ENCODE peak calls at places on chromosome 15, in four cellular contexts. Q is tibial nerve, N is HFFc6, U is fibroblast of pulmonary artery. Z is an unnamed sample.

GRCh38 chr15:73844356-73844755 is 29.0 kb upstream of the TBC1D21 start:
- DNase-seq in Q (no peak), N (no peak), U (peak; percentile 18), Z (no peak)

GRCh38 chr15:99098426-99098825 is 6.5 kb upstream of the SYNM start:
- DNase-seq in U (no peak), N (no peak), Q (no peak), Z (no peak)

GRCh38 chr15:90091156-90091931 is 10.9 kb downstream of the IDH2 start:
- DNase-seq in N (no peak), Q (no peak), U (no peak), Z (no peak)

GRCh38 chr15:89780601-89781000 is 4.5 kb downstream of the MESP2 start:
- DNase-seq in N (no peak), U (no peak), Q (no peak), Z (no peak)

GRCh38 chr15:83845230-83845629 is 191.3 kb downstream of the ADAMTSL3 start:
- DNase-seq in U (peak; percentile 96), Q (peak; percentile 57), N (no peak), Z (no peak)

GRCh38 chr15:75928680-75929608 is 25.3 kb downstream of the FBXO22 start:
- DNase-seq in N (no peak), U (peak; percentile 56), Q (no peak), Z (no peak)

GRCh38 chr15:78672285-78673003 is 31.4 kb upstream of the CHRNB4 start:
- DNase-seq in N (no peak), Q (no peak), U (no peak), Z (no peak)

GRCh38 chr15:90190606-90191343 is 10.4 kb upstream of the SEMA4B start:
- DNase-seq in Q (no peak), N (no peak), U (no peak), Z (no peak)

GRCh38 chr15:60557157-60557556 is 78.2 kb upstream of the ICE2 start:
- DNase-seq in U (no peak), N (no peak), Q (no peak), Z (no peak)

GRCh38 chr15:84859143-84859542 is 25.3 kb upstream of the SLC28A1 start:
- DNase-seq in U (no peak), N (no peak), Q (no peak), Z (peak; percentile 94)

GRCh38 chr15:61655881-61656280 is 404.4 kb downstream of the VPS13C start:
- DNase-seq in Q (peak; percentile 36), U (no peak), N (no peak), Z (no peak)

GRCh38 chr15:31503758-31504461 is 177.3 kb downstream of the KLF13 start:
- DNase-seq in Q (no peak), N (no peak), U (no peak), Z (no peak)

GRCh38 chr15:84598250-84598649 is 2.6 kb upstream of the ZSCAN2 start:
- DNase-seq in U (no peak), N (peak; percentile 25), Q (peak; percentile 16), Z (no peak)

GRCh38 chr15:56739964-56740640 is 6.8 kb upstream of the ZNF280D start:
- DNase-seq in U (no peak), N (no peak), Q (no peak), Z (no peak)

GRCh38 chr15:93236924-93237323 is 147.9 kb upstream of the RGMA start:
- DNase-seq in Q (no peak), N (no peak), U (no peak), Z (no peak)

GRCh38 chr15:37594431-37594830 is 340.0 kb upstream of the TMCO5A start:
- DNase-seq in U (no peak), Q (no peak), N (no peak), Z (no peak)

GRCh38 chr15:49686626-49687025 is 65.8 kb downstream of the DTWD1 start:
- DNase-seq in U (peak; percentile 69), Q (no peak), N (no peak), Z (no peak)

GRCh38 chr15:78878356-78878755 is 5.7 kb downstream of the MORF4L1 start:
- DNase-seq in N (no peak), Q (no peak), U (peak; percentile 30), Z (no peak)

GRCh38 chr15:31291048-31291578 is 35.5 kb upstream of the KLF13 start:
- DNase-seq in N (no peak), U (no peak), Q (no peak), Z (no peak)

GRCh38 chr15:56988219-56988618 is 69.8 kb downstream of the TCF12 start:
- DNase-seq in Q (no peak), U (no peak), N (no peak), Z (no peak)

GRCh38 chr15:49079340-49080039 is 33.2 kb upstream of the SECISBP2L start:
- DNase-seq in U (no peak), Q (no peak), N (no peak), Z (no peak)

GRCh38 chr15:50055333-50056278 is 63.4 kb downstream of the ATP8B4 start:
- DNase-seq in Q (peak; percentile 60), N (peak; percentile 80), U (peak; percentile 93), Z (no peak)

GRCh38 chr15:83698294-83698693 is 44.4 kb downstream of the ADAMTSL3 start:
- DNase-seq in U (peak; percentile 46), N (no peak), Q (peak; percentile 16), Z (no peak)

GRCh38 chr15:31503256-31503655 is 176.6 kb downstream of the KLF13 start:
- DNase-seq in U (no peak), Q (no peak), N (no peak), Z (no peak)

GRCh38 chr15:38857814-38858213 is 293.2 kb upstream of the RASGRP1 start:
- DNase-seq in U (no peak), N (no peak), Q (no peak), Z (no peak)

GRCh38 chr15:67416891-67417290 is 104.0 kb upstream of the C15orf61 start:
- DNase-seq in U (no peak), N (no peak), Q (no peak), Z (no peak)

GRCh38 chr15:64950888-64951287 is 38.8 kb downstream of the SPG21 start:
- DNase-seq in Q (no peak), U (no peak), N (no peak), Z (no peak)

GRCh38 chr15:96125681-96126080 is 204.8 kb upstream of the NR2F2 start:
- DNase-seq in U (peak; percentile 13), Q (no peak), N (peak; percentile 45), Z (no peak)

GRCh38 chr15:38707802-38708671 is 143.4 kb upstream of the RASGRP1 start:
- DNase-seq in Q (peak; percentile 56), N (peak; percentile 71), U (peak; percentile 83), Z (peak; percentile 43)

GRCh38 chr15:65212097-65212496 is 824 bp upstream of the CILP start:
- DNase-seq in N (no peak), Q (no peak), U (no peak), Z (peak; percentile 31)

GRCh38 chr15:96524676-96525417 is 194.3 kb downstream of the NR2F2 start:
- DNase-seq in N (no peak), U (no peak), Q (no peak), Z (no peak)

DNA sequence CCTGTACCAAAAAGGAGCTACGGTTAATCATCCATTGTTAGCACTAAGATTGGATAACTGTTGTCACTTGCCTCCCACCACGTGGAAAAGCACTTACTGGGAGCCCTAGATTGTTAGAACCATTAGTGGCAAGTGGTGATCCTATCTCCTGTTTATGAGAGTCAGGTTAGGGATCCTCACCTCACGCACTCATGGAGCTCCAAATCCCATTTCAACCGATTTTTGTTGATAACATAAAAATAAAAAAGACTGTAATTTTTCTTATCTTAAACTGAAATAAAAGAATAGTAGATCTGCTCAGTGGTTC is 952 bp downstream of the ZNF770 start:
- DNase-seq in N (no peak), Q (no peak), U (no peak), Z (no peak)
- TF ChIP-seq CTCF in N (no peak), Q (no peak), U (no peak), Z (no peak)

GRCh38 chr15:28098766-28099554 is at the start of gene OCA2:
- DNase-seq in U (peak; percentile 25), Q (no peak), N (no peak), Z (no peak)
- TF ChIP-seq CTCF in U (peak; percentile 11), Q (peak; percentile 8), N (peak; percentile 72), Z (no peak)

GRCh38 chr15:63599401-63600000 is 2.3 kb downstream of the FBXL22 start:
- DNase-seq in Q (no peak), U (peak; percentile 50), N (no peak), Z (peak; percentile 70)
- TF ChIP-seq CTCF in Q (peak; percentile 62), U (peak; percentile 59), N (peak; percentile 66), Z (peak; percentile 32)

GRCh38 chr15:53811530-53811929 is 52.1 kb upstream of the WDR72 start:
- DNase-seq in U (peak; percentile 10), N (peak; percentile 5), Q (no peak), Z (no peak)
- TF ChIP-seq CTCF in U (no peak), N (peak; percentile 21), Q (no peak), Z (no peak)

GRCh38 chr15:47496343-47497185 is 220.7 kb upstream of the SEMA6D start:
- DNase-seq in Q (no peak), U (no peak), N (no peak), Z (no peak)
- TF ChIP-seq CTCF in Q (no peak), U (peak; percentile 32), N (peak; percentile 53), Z (no peak)

GRCh38 chr15:70265466-70265978 is 167.8 kb upstream of the TLE3 start:
- DNase-seq in U (no peak), Q (no peak), N (no peak), Z (no peak)
- TF ChIP-seq CTCF in U (peak; percentile 23), Q (no peak), N (peak; percentile 56), Z (no peak)

GRCh38 chr15:52112203-52112750 is 298 bp downstream of the BCL2L10 start:
- DNase-seq in Q (no peak), U (no peak), N (no peak), Z (peak; percentile 46)
- TF ChIP-seq CTCF in Q (no peak), U (no peak), N (peak; percentile 15), Z (no peak)

DNA sequence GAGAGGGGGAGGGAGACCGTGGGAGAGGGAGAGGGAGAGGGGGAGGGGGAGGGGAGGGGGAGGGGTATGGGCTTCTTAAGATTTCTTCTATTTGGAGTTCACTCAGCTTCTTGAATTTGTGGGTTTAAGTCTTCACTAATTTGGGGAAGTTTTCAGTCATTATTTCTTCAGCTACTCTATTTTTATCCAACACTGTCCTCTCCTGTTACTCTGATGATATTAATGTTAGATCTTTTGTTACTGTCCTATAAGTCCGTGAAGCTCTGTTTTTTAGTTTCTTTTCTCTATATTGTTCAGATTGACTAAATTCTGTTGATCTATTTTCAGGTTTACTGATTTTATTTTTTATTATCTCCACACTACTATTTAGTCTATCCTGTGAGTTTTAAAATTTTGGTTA is 351.5 kb upstream of the TPM1 start:
- DNase-seq in N (no peak), Q (no peak), U (peak; percentile 2), Z (no peak)
- TF ChIP-seq CTCF in N (no peak), Q (peak; percentile 37), U (no peak), Z (no peak)